ENCODE peak calls at places on chromosomes 13 and 19, in ten cellular contexts. K, R, J, Z, I, G, D, N, H and V are unnamed samples.

GRCh38 chr19:9863759-9864158 is 28.6 kb downstream of the PIN1 start:
- DNase-seq in I (no peak), K (no peak), D (no peak), G (peak; percentile 46), J (no peak), N (no peak), R (no peak), H (peak; percentile 14), Z (no peak), V (no peak)

GRCh38 chr13:75910591-75910990 is 274.5 kb downstream of the LMO7 start:
- DNase-seq in J (no peak), H (no peak), K (no peak), D (no peak), G (no peak), R (no peak), Z (no peak), I (no peak), N (no peak), V (no peak)

GRCh38 chr13:46672338-46673090 is 119.5 kb downstream of the LRCH1 start:
- DNase-seq in D (no peak), J (no peak), I (no peak), H (no peak), R (no peak), Z (no peak), N (no peak), K (no peak), G (no peak), V (no peak)

GRCh38 chr13:80048802-80049201 is 292.1 kb downstream of the SPRY2 start:
- DNase-seq in I (peak; percentile 32), H (no peak), J (peak; percentile 97), R (peak; percentile 93), N (peak; percentile 69), D (no peak), K (peak; percentile 35), Z (peak; percentile 95), G (peak; percentile 12), V (peak; percentile 74)

GRCh38 chr19:45311640-45312039 is 11.0 kb downstream of the CKM start:
- DNase-seq in Z (no peak), J (no peak), D (no peak), R (peak; percentile 62), N (peak; percentile 41), H (no peak), K (no peak), I (no peak), G (no peak), V (no peak)

GRCh38 chr19:55390461-55390880 is 4.7 kb downstream of the RPL28 start:
- DNase-seq in N (no peak), K (no peak), R (no peak), H (no peak), D (no peak), G (no peak), J (no peak), I (no peak), Z (peak; percentile 62), V (no peak)

GRCh38 chr19:31834070-31834469 is 484.8 kb upstream of the TSHZ3 start:
- DNase-seq in N (no peak), K (no peak), H (no peak), R (no peak), D (no peak), I (no peak), G (no peak), J (no peak), Z (no peak), V (no peak)

GRCh38 chr13:29537736-29538624 is 57.5 kb downstream of the SLC7A1 start:
- DNase-seq in I (no peak), J (no peak), N (no peak), G (no peak), Z (no peak), K (no peak), D (no peak), R (no peak), H (no peak), V (no peak)

GRCh38 chr13:46893820-46894533 is 2.9 kb downstream of the HTR2A start:
- DNase-seq in R (peak; percentile 80), H (peak; percentile 63), G (peak; percentile 68), D (peak; percentile 33), N (peak; percentile 73), Z (peak; percentile 26), J (peak; percentile 37), I (peak; percentile 6), K (peak; percentile 57), V (peak; percentile 91)

GRCh38 chr19:49786432-49786831 is 19.6 kb downstream of the AP2A1 start:
- DNase-seq in H (no peak), I (peak; percentile 8), J (peak; percentile 46), R (peak; percentile 96), Z (peak; percentile 90), K (no peak), D (no peak), G (no peak), N (no peak), V (no peak)

GRCh38 chr13:48749144-48749543 is 95.4 kb downstream of the CYSLTR2 start:
- DNase-seq in K (no peak), N (no peak), D (no peak), Z (peak; percentile 21), I (no peak), R (no peak), H (no peak), J (peak; percentile 85), G (no peak), V (no peak)

GRCh38 chr19:18408053-18408476 is 10.6 kb upstream of the LRRC25 start:
- DNase-seq in D (no peak), N (peak; percentile 58), K (no peak), R (no peak), H (no peak), Z (no peak), J (no peak), I (no peak), G (no peak), V (peak; percentile 64)

GRCh38 chr13:45280751-45281634 is 60.0 kb downstream of the TPT1 start:
- DNase-seq in D (no peak), Z (peak; percentile 87), I (peak; percentile 1), J (peak; percentile 82), G (peak; percentile 22), N (peak; percentile 59), R (peak; percentile 70), H (peak; percentile 21), K (peak; percentile 47), V (peak; percentile 72)

GRCh38 chr13:113907637-113908617 is 44.1 kb upstream of the GAS6 start:
- DNase-seq in G (no peak), R (peak; percentile 63), D (no peak), H (no peak), K (no peak), Z (peak; percentile 78), N (no peak), I (peak; percentile 39), J (peak; percentile 96), V (no peak)

GRCh38 chr19:10921199-10921879 is 7.1 kb downstream of the YIPF2 start:
- DNase-seq in H (no peak), J (no peak), I (no peak), Z (no peak), G (no peak), N (no peak), R (no peak), D (no peak), K (no peak), V (no peak)

GRCh38 chr19:54096642-54097106 is 3.9 kb downstream of the OSCAR start:
- DNase-seq in R (no peak), Z (no peak), N (no peak), J (peak; percentile 52), I (no peak), D (no peak), H (no peak), K (no peak), G (peak; percentile 30), V (no peak)

GRCh38 chr13:67075239-67075638 is 154.9 kb downstream of the PCDH9 start:
- DNase-seq in R (no peak), K (no peak), D (no peak), J (peak; percentile 30), H (no peak), G (no peak), Z (no peak), N (no peak), I (no peak), V (no peak)

GRCh38 chr13:107079423-107080099 is 511.6 kb upstream of the ARGLU1 start:
- DNase-seq in H (no peak), J (no peak), R (no peak), Z (no peak), G (no peak), D (no peak), K (no peak), N (no peak), I (no peak), V (no peak)

GRCh38 chr13:110124201-110124600 is 182.8 kb downstream of the COL4A1 start:
- DNase-seq in G (no peak), R (peak; percentile 23), D (no peak), I (no peak), Z (no peak), J (no peak), N (no peak), H (no peak), K (no peak), V (no peak)

GRCh38 chr19:50198431-50199253 is 4.8 kb upstream of the MYH14 start:
- DNase-seq in K (no peak), J (no peak), Z (no peak), D (no peak), I (no peak), H (no peak), N (no peak), G (no peak), R (no peak), V (no peak)

GRCh38 chr19:3783660-3784584 is 2.3 kb downstream of the MATK start:
- DNase-seq in R (peak; percentile 70), Z (no peak), J (no peak), H (peak; percentile 41), N (no peak), G (peak; percentile 37), I (no peak), D (peak; percentile 16), K (peak; percentile 33), V (peak; percentile 71)

GRCh38 chr13:30744056-30744684 is 8.8 kb downstream of the ALOX5AP start:
- DNase-seq in G (peak; percentile 51), Z (peak; percentile 80), J (peak; percentile 53), D (peak; percentile 69), I (no peak), N (no peak), H (peak; percentile 52), R (peak; percentile 85), K (peak; percentile 52), V (peak; percentile 86)

GRCh38 chr19:38743394-38744297 is 628 bp downstream of the CAPN12 start:
- DNase-seq in Z (no peak), H (no peak), G (no peak), D (no peak), I (no peak), K (no peak), N (no peak), R (peak; percentile 62), J (no peak), V (no peak)

GRCh38 chr13:24225930-24226329 is 65.4 kb downstream of the SPATA13 start:
- DNase-seq in K (no peak), H (no peak), N (no peak), J (no peak), D (no peak), I (no peak), R (no peak), Z (no peak), G (no peak), V (no peak)

GRCh38 chr19:44757057-44757734 is 8.7 kb downstream of the BCL3 start:
- DNase-seq in J (peak; percentile 82), K (no peak), G (no peak), I (no peak), N (peak; percentile 79), R (peak; percentile 81), H (no peak), Z (no peak), D (no peak), V (no peak)